ENCODE peak calls at places on chromosomes 4 and X, in eight cellular contexts. J, Q, C, Z, P, U, E and F are unnamed samples. For H3K4me1, the result is how much of the 10 kb centered on the place peaks cover.

GRCh38 chr4:39514888-39515401 is 12.3 kb downstream of the UGDH start:
- DNase-seq in J (peak), Q (no peak), C (peak), Z (no peak), P (peak), U (peak), E (peak), F (peak)

GRCh38 chrX:124215786-124216185 is 116.7 kb upstream of the TEX13D start:
- DNase-seq in J (no peak), Q (no peak), C (no peak), Z (no peak), P (no peak), U (no peak), E (no peak), F (no peak)

GRCh38 chr4:59535541-59535940 is 1664.6 kb upstream of the ADGRL3 start:
- DNase-seq in J (no peak), Q (no peak), C (no peak), Z (no peak), P (no peak), U (no peak), E (no peak), F (no peak)

GRCh38 chr4:137312257-137312656 is 220.0 kb downstream of the PCDH18 start:
- DNase-seq in J (no peak), Q (no peak), C (no peak), Z (no peak), P (no peak), U (no peak), E (no peak), F (no peak)

GRCh38 chrX:108025954-108026616 is 18.8 kb upstream of the VSIG1 start:
- DNase-seq in J (no peak), Q (no peak), C (no peak), Z (no peak), P (no peak), U (no peak), E (no peak), F (no peak)

GRCh38 chr4:67680568-67681222 is 20.3 kb downstream of the UBA6 start:
- DNase-seq in J (no peak), Q (no peak), C (no peak), Z (no peak), P (no peak), U (peak), E (no peak), F (no peak)

GRCh38 chrX:22345884-22346283 is 73.2 kb downstream of the CBLL2 start:
- DNase-seq in J (no peak), Q (no peak), C (no peak), Z (no peak), P (no peak), U (no peak), E (no peak), F (no peak)

GRCh38 chr4:71230258-71230594 is 108.6 kb upstream of the SLC4A4 start:
- DNase-seq in J (no peak), Q (no peak), C (no peak), Z (no peak), P (peak), U (no peak), E (no peak), F (peak)

GRCh38 chr4:149409186-149410056 is 406.2 kb downstream of the IQCM start:
- DNase-seq in J (peak), Q (no peak), C (no peak), Z (no peak), P (no peak), U (no peak), E (no peak), F (no peak)

GRCh38 chr4:174522183-174523002 is at the start of gene HPGD:
- DNase-seq in J (peak), Q (peak), C (no peak), Z (no peak), P (peak), U (no peak), E (peak), F (peak)

GRCh38 chrX:110286126-110286525 is 31.8 kb downstream of the AMMECR1 start:
- DNase-seq in J (peak), Q (peak), C (no peak), Z (no peak), P (no peak), U (no peak), E (no peak), F (no peak)

GRCh38 chrX:24117288-24117687 is 32.2 kb upstream of the ZFX start:
- DNase-seq in J (peak), Q (peak), C (peak), Z (no peak), P (no peak), U (no peak), E (no peak), F (no peak)

GRCh38 chr4:70772929-70773555 is 51.3 kb downstream of the RUFY3 start:
- DNase-seq in J (no peak), Q (no peak), C (no peak), Z (no peak), P (no peak), U (no peak), E (no peak), F (no peak)

GRCh38 chrX:522456-522855 is 108.1 kb upstream of the SHOX start:
- DNase-seq in J (no peak), Q (no peak), C (no peak), Z (no peak), P (no peak), U (no peak), E (no peak), F (no peak)

GRCh38 chrX:5979338-5979737 is 249.3 kb downstream of the NLGN4X start:
- DNase-seq in J (no peak), Q (no peak), C (no peak), Z (no peak), P (no peak), U (no peak), E (no peak), F (no peak)

GRCh38 chr4:153850525-153851280 is 61.8 kb upstream of the SFRP2 start:
- DNase-seq in J (no peak), Q (no peak), C (no peak), Z (no peak), P (no peak), U (no peak), E (no peak), F (no peak)

GRCh38 chr4:104616401-104616820 is 121.7 kb upstream of the CXXC4 start:
- DNase-seq in J (no peak), Q (no peak), C (no peak), Z (no peak), P (no peak), U (no peak), E (no peak), F (no peak)

GRCh38 chrX:3244203-3244743 is 102.2 kb downstream of the MXRA5 start:
- DNase-seq in J (no peak), Q (no peak), C (no peak), Z (no peak), P (no peak), U (no peak), E (no peak), F (no peak)

DNA sequence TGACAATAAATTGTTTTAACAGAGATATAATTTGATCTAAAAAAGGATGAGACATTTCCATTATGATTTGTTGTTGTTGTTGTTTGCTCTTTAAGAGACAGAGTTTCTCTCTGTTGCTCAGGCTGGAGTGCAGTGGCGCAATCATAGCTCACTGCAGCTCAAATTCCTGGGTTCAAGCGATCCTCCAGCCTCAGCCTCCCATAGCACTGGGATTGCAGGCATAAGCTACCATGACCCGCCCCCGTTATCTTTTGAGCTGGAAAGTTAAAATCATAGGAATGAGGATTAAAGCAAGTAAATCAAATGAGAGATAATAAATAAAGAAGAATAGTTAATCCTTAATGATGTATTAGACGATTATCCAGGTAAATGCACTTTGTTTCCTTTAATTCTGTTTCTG is 224.4 kb upstream of the SMIM31 start:
- DNase-seq in J (no peak), Q (no peak), C (no peak), Z (no peak), P (no peak), U (no peak), E (no peak), F (no peak)
- TF ChIP-seq EP300 in J (no peak), Q (no peak), C (no peak), Z (no peak), P (no peak), U (no peak), E (no peak), F (no peak)

GRCh38 chr4:133584714-133585113 is 435.6 kb downstream of the PCDH10 start:
- DNase-seq in J (peak), Q (no peak), C (no peak), Z (no peak), P (no peak), U (peak), E (no peak), F (no peak)
- TF ChIP-seq CTCF in J (no peak), Q (no peak), C (no peak), Z (no peak), P (no peak), U (peak), E (no peak), F (no peak)

DNA sequence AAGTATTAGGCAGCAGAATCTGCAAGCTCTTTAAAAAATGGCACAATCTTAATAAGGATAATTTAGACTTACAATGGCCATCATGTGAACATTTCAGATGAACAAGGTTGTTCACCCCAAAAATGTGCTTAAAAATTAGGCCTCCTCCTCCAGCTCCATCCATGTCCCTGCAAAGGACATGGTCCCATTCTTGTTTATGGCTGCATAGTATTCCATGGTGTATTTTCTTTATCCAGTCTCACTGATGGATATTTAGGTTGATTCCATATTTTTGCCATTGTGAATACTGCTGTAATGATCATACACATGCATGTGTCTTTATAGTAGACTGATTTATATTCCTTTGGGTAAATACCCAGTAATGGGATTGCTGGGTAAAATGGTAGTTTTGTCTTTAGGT is 29.1 kb upstream of the MAGEA8 start:
- DNase-seq in J (no peak), Q (no peak), C (no peak), Z (no peak), P (no peak), U (no peak), E (no peak), F (no peak)
- H3K4me1 ChIP-seq in J (under half), Q (under half), C (under half), Z (under half), P (under half), U (under half), E (under half), F (under half)

GRCh38 chr4:141041021-141041476 is 92.2 kb downstream of the RNF150 start:
- DNase-seq in J (no peak), Q (no peak), C (no peak), Z (no peak), P (no peak), U (no peak), E (no peak), F (no peak)
- TF ChIP-seq EP300 in J (no peak), Q (no peak), C (no peak), Z (no peak), P (no peak), U (no peak), E (no peak), F (no peak)